ENCODE peak calls at places on chromosomes 11 and 22, in eight cellular contexts. W is transverse colon, S is psoas muscle, I is Panc1, T is IMR-90, G is OCI-LY7, L is sigmoid colon, X is lower lobe of right lung. H is an unnamed sample.

GRCh38 chr11:44855138-44855849 is 95.4 kb downstream of the TP53I11 start:
- DNase-seq in X (no peak), L (no peak), G (no peak), S (no peak), W (no peak), T (peak; percentile 30), I (no peak), H (no peak)

GRCh38 chr11:58757449-58757848 is 25.7 kb upstream of the GLYAT start:
- DNase-seq in W (no peak), L (no peak), I (no peak), T (no peak), G (no peak), S (no peak), X (no peak), H (no peak)

GRCh38 chr11:18987454-18988231 is 48.4 kb upstream of the MRGPRX1 start:
- DNase-seq in X (no peak), I (no peak), L (no peak), T (peak; percentile 43), S (no peak), G (no peak), W (no peak), H (no peak)

GRCh38 chr11:75800728-75801361 is 14.2 kb upstream of the UVRAG start:
- DNase-seq in I (no peak), S (no peak), X (no peak), G (no peak), W (no peak), T (no peak), L (no peak), H (no peak)

GRCh38 chr11:103897156-103897555 is 139.3 kb upstream of the DDI1 start:
- DNase-seq in T (peak; percentile 35), W (no peak), I (no peak), S (no peak), G (no peak), X (no peak), L (no peak), H (peak; percentile 55)

GRCh38 chr22:45885171-45885840 is 91.7 kb downstream of the WNT7B start:
- DNase-seq in G (no peak), T (no peak), S (peak; percentile 27), I (no peak), X (peak; percentile 22), L (peak; percentile 51), W (no peak), H (no peak)

GRCh38 chr22:44094751-44095302 is 70.7 kb downstream of the PARVB start:
- DNase-seq in W (no peak), T (no peak), L (no peak), G (no peak), X (no peak), S (peak; percentile 23), I (no peak), H (no peak)

GRCh38 chr22:34814260-34814659 is 251.7 kb upstream of the ISX start:
- DNase-seq in X (no peak), I (no peak), S (no peak), G (no peak), L (no peak), T (no peak), W (no peak), H (peak; percentile 67)

GRCh38 chr11:4465411-4465810 is 16.3 kb downstream of the OR52K2 start:
- DNase-seq in T (no peak), S (no peak), I (no peak), G (no peak), X (no peak), W (no peak), L (no peak), H (no peak)

GRCh38 chr11:4467043-4467442 is 15.4 kb upstream of the OR52K1 start:
- DNase-seq in L (no peak), I (no peak), W (no peak), G (no peak), S (no peak), T (no peak), X (no peak), H (no peak)

GRCh38 chr11:4467811-4468606 is 14.4 kb upstream of the OR52K1 start:
- DNase-seq in L (no peak), X (no peak), T (no peak), W (no peak), I (no peak), G (no peak), S (no peak), H (no peak)

GRCh38 chr11:4466168-4466891 is 16.1 kb upstream of the OR52K1 start:
- DNase-seq in S (no peak), G (no peak), I (no peak), L (no peak), T (no peak), W (no peak), X (no peak), H (no peak)

DNA sequence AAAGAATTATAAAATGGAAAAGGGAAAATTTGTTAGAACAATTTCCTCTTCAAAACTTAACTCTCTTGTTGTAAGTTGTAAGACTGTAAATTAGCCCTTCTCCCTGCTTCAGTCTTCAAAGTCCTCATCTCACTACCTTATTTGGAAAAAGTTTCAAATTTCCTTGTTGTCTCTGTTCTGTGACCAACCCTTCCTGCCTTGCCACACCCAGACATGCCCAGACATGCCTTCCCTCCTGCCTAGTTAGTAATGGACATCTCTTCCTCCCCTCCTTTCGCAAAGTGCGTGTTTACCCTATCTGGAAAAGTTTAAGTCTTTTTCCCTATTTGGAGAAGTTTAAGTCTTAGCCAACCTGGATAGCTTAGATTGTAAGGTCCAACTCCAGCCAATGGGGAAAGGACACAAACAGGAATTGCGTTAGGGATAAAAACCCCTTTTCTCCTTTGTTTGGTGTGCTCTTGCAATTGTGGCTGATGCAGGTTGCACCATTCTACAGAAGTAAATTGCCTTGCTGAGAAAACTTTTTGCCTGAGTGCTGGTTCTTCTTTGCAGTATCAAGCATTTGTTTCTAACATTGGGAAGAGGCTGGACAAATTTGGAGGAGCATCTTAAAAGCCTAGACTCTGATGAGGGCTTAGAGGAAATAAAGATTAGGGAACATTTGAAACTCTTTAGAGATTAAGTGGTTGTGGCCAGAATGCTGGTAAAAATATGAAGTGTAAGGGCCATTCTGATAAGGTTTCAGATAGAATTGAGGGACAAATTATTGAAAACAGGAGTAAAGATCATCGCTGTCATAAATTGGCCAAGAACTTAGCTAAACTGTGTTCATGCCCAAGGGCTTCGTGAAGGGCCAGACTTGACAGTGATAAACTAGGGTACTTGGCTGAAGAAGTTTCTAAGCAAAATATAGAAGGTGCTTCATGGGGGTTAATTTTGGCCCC is 15.4 kb downstream of the OR52K2 start:
- DNase-seq in S (no peak), L (no peak), T (peak; percentile 7), I (no peak), G (no peak), W (no peak), X (no peak), H (peak; percentile 7)
- H3K4me3 ChIP-seq in S (no peak overlapping the region), L (no peak overlapping the region), T (no peak overlapping the region), I (no peak overlapping the region), G (no peak overlapping the region), W (no peak overlapping the region), X (no peak overlapping the region), H (no peak overlapping the region)

GRCh38 chr11:68128682-68129327 is 7.6 kb upstream of the CHKA start:
- DNase-seq in X (peak; percentile 73), L (peak; percentile 85), T (peak; percentile 70), I (no peak), W (peak; percentile 68), G (no peak), S (peak; percentile 65), H (peak; percentile 72)
- H3K4me3 ChIP-seq in X (peak overlapping the region; percentile 55), L (peak overlapping the region; percentile 43), T (peak overlapping the region; percentile 32), I (peak overlapping the region; percentile 40), W (peak overlapping the region; percentile 48), G (no peak overlapping the region), S (peak overlapping the region; percentile 77), H (peak overlapping the region; percentile 49)

GRCh38 chr11:66288138-66288865 is 641 bp downstream of the YIF1A start:
- DNase-seq in I (no peak), S (no peak), L (peak; percentile 76), W (peak; percentile 59), X (no peak), T (no peak), G (peak; percentile 21), H (no peak)

GRCh38 chr11:66285250-66285947 is 3.5 kb downstream of the YIF1A start:
- DNase-seq in L (no peak), W (no peak), T (no peak), G (no peak), X (no peak), I (no peak), S (no peak), H (no peak)

GRCh38 chr11:66286699-66287098 is 2.2 kb downstream of the YIF1A start:
- DNase-seq in I (no peak), G (no peak), S (no peak), T (no peak), L (no peak), W (no peak), X (no peak), H (no peak)

GRCh38 chr11:66288866-66289547 is at the start of gene YIF1A:
- DNase-seq in S (peak; percentile 100), L (peak; percentile 100), I (peak; percentile 99), W (peak; percentile 99), G (peak; percentile 99), T (peak; percentile 100), X (peak; percentile 99), H (peak; percentile 100)

DNA sequence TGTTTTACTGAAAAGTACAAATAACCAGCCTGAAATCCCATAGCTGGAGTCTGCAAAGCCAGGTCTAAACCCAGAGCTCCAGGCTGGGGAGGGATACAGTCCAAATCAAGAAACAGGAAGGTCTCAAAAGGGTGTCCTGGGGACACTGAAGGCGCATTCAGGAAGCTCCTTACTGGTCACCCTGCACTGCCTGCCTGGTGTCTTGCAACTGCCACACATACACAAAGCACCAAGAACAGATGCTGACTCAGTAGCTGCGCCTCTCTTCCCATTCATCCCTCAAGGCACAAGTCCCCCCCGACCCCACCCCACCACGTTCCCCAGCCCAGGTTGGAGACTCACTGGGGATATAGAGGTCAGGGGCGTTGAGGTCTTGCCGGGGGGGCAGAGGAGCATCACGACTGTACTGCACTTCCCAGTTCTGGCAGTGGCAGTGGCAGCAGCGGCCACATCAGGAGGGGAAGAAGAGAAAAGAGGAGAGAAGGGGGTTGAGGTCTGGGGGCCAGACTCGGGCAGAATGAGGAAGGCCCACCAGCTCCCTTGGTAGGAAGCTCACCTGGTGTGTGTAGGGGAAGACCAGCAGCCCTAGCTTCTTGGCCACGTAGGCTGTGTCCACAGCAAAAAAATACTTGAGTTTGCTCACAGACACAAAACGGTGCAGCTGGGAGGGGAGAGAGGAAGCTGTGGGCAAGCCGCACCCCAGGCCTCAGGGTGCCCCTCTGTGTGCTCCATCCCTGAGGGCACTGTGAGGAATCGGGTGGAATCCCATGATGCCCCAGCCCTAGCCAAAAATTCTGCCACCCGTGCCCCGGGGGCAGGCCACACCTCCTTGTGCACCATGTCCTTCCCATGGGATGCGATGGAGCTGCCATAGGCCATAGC is 1.4 kb downstream of the YIF1A start:
- DNase-seq in G (no peak), I (no peak), L (no peak), T (no peak), W (no peak), S (no peak), X (no peak), H (no peak)
- H3K4me3 ChIP-seq in G (peak overlapping the region; percentile 88), I (peak overlapping the region; percentile 86), L (peak overlapping the region; percentile 80), T (peak overlapping the region; percentile 69), W (no peak overlapping the region), S (peak overlapping the region; percentile 96), X (peak overlapping the region; percentile 98), H (peak overlapping the region; percentile 91)

GRCh38 chr11:131544591-131544990 is 174.2 kb downstream of the NTM start:
- DNase-seq in S (no peak), L (no peak), X (no peak), W (no peak), I (no peak), T (no peak), G (no peak), H (no peak)

GRCh38 chr11:131549099-131549498 is 178.7 kb downstream of the NTM start:
- DNase-seq in W (no peak), X (no peak), S (no peak), G (no peak), T (no peak), L (no peak), I (no peak), H (no peak)

DNA sequence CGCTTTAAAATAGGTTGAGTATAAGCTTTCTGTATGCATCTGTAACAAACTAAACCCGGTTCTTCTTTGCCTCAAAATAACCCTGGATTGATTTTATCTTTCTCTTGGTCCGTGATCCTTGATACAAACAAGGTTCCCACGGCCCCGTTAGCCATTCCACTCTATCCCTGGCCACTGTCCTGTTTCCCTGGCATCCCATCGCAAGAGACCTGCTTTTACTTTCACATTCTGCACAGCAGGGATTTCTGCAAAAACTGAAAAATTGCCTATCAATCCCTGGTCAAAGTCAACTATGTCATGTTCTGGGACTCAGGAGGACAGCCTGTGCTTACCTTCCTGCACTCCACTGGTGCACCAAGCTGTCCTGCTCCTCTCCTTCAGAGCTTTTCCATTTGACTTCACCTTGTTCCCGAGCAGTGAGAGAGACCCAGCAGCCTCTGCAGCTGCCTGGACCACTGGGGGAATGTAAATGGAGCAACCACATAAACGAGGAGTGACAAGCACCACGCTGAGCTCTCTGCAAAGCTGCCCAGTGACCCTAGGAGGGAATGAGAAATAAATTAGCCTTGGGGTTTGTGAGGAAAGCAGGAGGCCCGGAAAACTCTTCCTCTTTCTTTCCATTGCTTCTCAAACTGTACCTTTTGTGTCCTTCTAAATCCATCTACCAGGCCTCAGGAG is 175.9 kb downstream of the NTM start:
- DNase-seq in W (no peak), S (no peak), G (no peak), X (no peak), T (no peak), I (no peak), L (no peak), H (no peak)
- H3K4me3 ChIP-seq in W (no peak overlapping the region), S (peak overlapping the region; percentile 28), G (no peak overlapping the region), X (no peak overlapping the region), T (peak overlapping the region; percentile 41), I (no peak overlapping the region), L (peak overlapping the region; percentile 12), H (peak overlapping the region; percentile 35)

H was measured in AG10803.